ENCODE peak calls at places on chromosomes 6 and 20, in six cellular contexts. One of them, this sample, is unnamed.

GRCh38 chr6:30819287-30819917 is 64.9 kb upstream of the DDR1 start:
- DNase-seq in SJSA1: no peak
- DNase-seq in HTR-8/SVneo: no peak
- DNase-seq in cardiac muscle cell: no peak
- DNase-seq in NCI-H2029 treated with DMSO at 0.1 percent for 48 hours: no peak
- DNase-seq in stimulated activated naive CD8-positive, alpha-beta T cell treated with anti-CD3 and anti-CD28 coated beads, Interleukin-15, amount 100 ng/mL, for 72 hours: peak; percentile 62
- DNase-seq in this sample: peak; percentile 23

GRCh38 chr6:67131827-67132226 is 1424.8 kb upstream of the EYS start:
- DNase-seq in stimulated activated naive CD8-positive, alpha-beta T cell treated with anti-CD3 and anti-CD28 coated beads, Interleukin-15, amount 100 ng/mL, for 72 hours: no peak
- DNase-seq in NCI-H2029 treated with DMSO at 0.1 percent for 48 hours: no peak
- DNase-seq in SJSA1: no peak
- DNase-seq in HTR-8/SVneo: no peak
- DNase-seq in cardiac muscle cell: peak; percentile 1
- DNase-seq in this sample: no peak

GRCh38 chr6:5995705-5996686 is 10.7 kb downstream of the NRN1 start:
- DNase-seq in NCI-H2029 treated with DMSO at 0.1 percent for 48 hours: no peak
- DNase-seq in SJSA1: peak; percentile 89
- DNase-seq in HTR-8/SVneo: peak; percentile 71
- DNase-seq in stimulated activated naive CD8-positive, alpha-beta T cell treated with anti-CD3 and anti-CD28 coated beads, Interleukin-15, amount 100 ng/mL, for 72 hours: no peak
- DNase-seq in cardiac muscle cell: no peak
- DNase-seq in this sample: peak; percentile 79

GRCh38 chr6:21992178-21992967 is 304.5 kb downstream of the PRL start:
- DNase-seq in NCI-H2029 treated with DMSO at 0.1 percent for 48 hours: no peak
- DNase-seq in HTR-8/SVneo: peak; percentile 53
- DNase-seq in cardiac muscle cell: peak; percentile 75
- DNase-seq in stimulated activated naive CD8-positive, alpha-beta T cell treated with anti-CD3 and anti-CD28 coated beads, Interleukin-15, amount 100 ng/mL, for 72 hours: no peak
- DNase-seq in SJSA1: peak; percentile 48
- DNase-seq in this sample: peak; percentile 89

GRCh38 chr20:2156666-2157624 is 55.3 kb downstream of the STK35 start:
- DNase-seq in stimulated activated naive CD8-positive, alpha-beta T cell treated with anti-CD3 and anti-CD28 coated beads, Interleukin-15, amount 100 ng/mL, for 72 hours: no peak
- DNase-seq in HTR-8/SVneo: no peak
- DNase-seq in cardiac muscle cell: no peak
- DNase-seq in NCI-H2029 treated with DMSO at 0.1 percent for 48 hours: no peak
- DNase-seq in SJSA1: no peak
- DNase-seq in this sample: peak; percentile 39

GRCh38 chr6:49693512-49693911 is 19.8 kb downstream of the CRISP2 start:
- DNase-seq in stimulated activated naive CD8-positive, alpha-beta T cell treated with anti-CD3 and anti-CD28 coated beads, Interleukin-15, amount 100 ng/mL, for 72 hours: no peak
- DNase-seq in SJSA1: no peak
- DNase-seq in HTR-8/SVneo: no peak
- DNase-seq in cardiac muscle cell: no peak
- DNase-seq in NCI-H2029 treated with DMSO at 0.1 percent for 48 hours: no peak
- DNase-seq in this sample: no peak

GRCh38 chr6:85394853-85395538 is 54.9 kb upstream of the NT5E start:
- DNase-seq in cardiac muscle cell: peak; percentile 65
- DNase-seq in stimulated activated naive CD8-positive, alpha-beta T cell treated with anti-CD3 and anti-CD28 coated beads, Interleukin-15, amount 100 ng/mL, for 72 hours: no peak
- DNase-seq in HTR-8/SVneo: no peak
- DNase-seq in SJSA1: no peak
- DNase-seq in NCI-H2029 treated with DMSO at 0.1 percent for 48 hours: no peak
- DNase-seq in this sample: no peak

GRCh38 chr20:56391596-56392281 is at the start of gene AURKA:
- DNase-seq in HTR-8/SVneo: no peak
- DNase-seq in stimulated activated naive CD8-positive, alpha-beta T cell treated with anti-CD3 and anti-CD28 coated beads, Interleukin-15, amount 100 ng/mL, for 72 hours: no peak
- DNase-seq in SJSA1: no peak
- DNase-seq in NCI-H2029 treated with DMSO at 0.1 percent for 48 hours: no peak
- DNase-seq in cardiac muscle cell: no peak
- DNase-seq in this sample: peak; percentile 30

GRCh38 chr6:132062626-132063025 is 111.5 kb upstream of the CCN2 start:
- DNase-seq in HTR-8/SVneo: no peak
- DNase-seq in NCI-H2029 treated with DMSO at 0.1 percent for 48 hours: no peak
- DNase-seq in cardiac muscle cell: no peak
- DNase-seq in stimulated activated naive CD8-positive, alpha-beta T cell treated with anti-CD3 and anti-CD28 coated beads, Interleukin-15, amount 100 ng/mL, for 72 hours: no peak
- DNase-seq in SJSA1: no peak
- DNase-seq in this sample: peak; percentile 30

GRCh38 chr6:38213275-38213674 is 393.7 kb downstream of the ZFAND3 start:
- DNase-seq in HTR-8/SVneo: no peak
- DNase-seq in NCI-H2029 treated with DMSO at 0.1 percent for 48 hours: no peak
- DNase-seq in stimulated activated naive CD8-positive, alpha-beta T cell treated with anti-CD3 and anti-CD28 coated beads, Interleukin-15, amount 100 ng/mL, for 72 hours: no peak
- DNase-seq in cardiac muscle cell: peak; percentile 22
- DNase-seq in SJSA1: no peak
- DNase-seq in this sample: peak; percentile 56

GRCh38 chr20:46202758-46203509 is 84.8 kb downstream of the CD40 start:
- DNase-seq in stimulated activated naive CD8-positive, alpha-beta T cell treated with anti-CD3 and anti-CD28 coated beads, Interleukin-15, amount 100 ng/mL, for 72 hours: no peak
- DNase-seq in HTR-8/SVneo: no peak
- DNase-seq in cardiac muscle cell: peak; percentile 54
- DNase-seq in SJSA1: no peak
- DNase-seq in NCI-H2029 treated with DMSO at 0.1 percent for 48 hours: peak; percentile 34
- DNase-seq in this sample: no peak

GRCh38 chr20:32333988-32334885 is 23.9 kb upstream of the ASXL1 start:
- DNase-seq in NCI-H2029 treated with DMSO at 0.1 percent for 48 hours: peak; percentile 46
- DNase-seq in HTR-8/SVneo: no peak
- DNase-seq in SJSA1: no peak
- DNase-seq in stimulated activated naive CD8-positive, alpha-beta T cell treated with anti-CD3 and anti-CD28 coated beads, Interleukin-15, amount 100 ng/mL, for 72 hours: peak; percentile 34
- DNase-seq in cardiac muscle cell: peak; percentile 80
- DNase-seq in this sample: no peak

GRCh38 chr6:98146656-98147055 is 687.7 kb upstream of the POU3F2 start:
- DNase-seq in SJSA1: no peak
- DNase-seq in stimulated activated naive CD8-positive, alpha-beta T cell treated with anti-CD3 and anti-CD28 coated beads, Interleukin-15, amount 100 ng/mL, for 72 hours: no peak
- DNase-seq in cardiac muscle cell: no peak
- DNase-seq in HTR-8/SVneo: no peak
- DNase-seq in NCI-H2029 treated with DMSO at 0.1 percent for 48 hours: no peak
- DNase-seq in this sample: no peak

GRCh38 chr6:152232494-152233151 is 404.5 kb downstream of the SYNE1 start:
- DNase-seq in cardiac muscle cell: peak; percentile 85
- DNase-seq in NCI-H2029 treated with DMSO at 0.1 percent for 48 hours: no peak
- DNase-seq in HTR-8/SVneo: no peak
- DNase-seq in stimulated activated naive CD8-positive, alpha-beta T cell treated with anti-CD3 and anti-CD28 coated beads, Interleukin-15, amount 100 ng/mL, for 72 hours: peak; percentile 29
- DNase-seq in SJSA1: no peak
- DNase-seq in this sample: no peak

GRCh38 chr6:31037692-31038091 is 27.4 kb downstream of the MUC22 start:
- DNase-seq in NCI-H2029 treated with DMSO at 0.1 percent for 48 hours: no peak
- DNase-seq in HTR-8/SVneo: peak; percentile 22
- DNase-seq in SJSA1: no peak
- DNase-seq in cardiac muscle cell: no peak
- DNase-seq in stimulated activated naive CD8-positive, alpha-beta T cell treated with anti-CD3 and anti-CD28 coated beads, Interleukin-15, amount 100 ng/mL, for 72 hours: no peak
- DNase-seq in this sample: peak; percentile 24

GRCh38 chr20:1595333-1595732 is 24.5 kb downstream of the SIRPB1 start:
- DNase-seq in SJSA1: no peak
- DNase-seq in cardiac muscle cell: no peak
- DNase-seq in HTR-8/SVneo: no peak
- DNase-seq in NCI-H2029 treated with DMSO at 0.1 percent for 48 hours: no peak
- DNase-seq in stimulated activated naive CD8-positive, alpha-beta T cell treated with anti-CD3 and anti-CD28 coated beads, Interleukin-15, amount 100 ng/mL, for 72 hours: no peak
- DNase-seq in this sample: no peak

GRCh38 chr20:37223053-37223452 is 38.6 kb downstream of the GHRH start:
- DNase-seq in stimulated activated naive CD8-positive, alpha-beta T cell treated with anti-CD3 and anti-CD28 coated beads, Interleukin-15, amount 100 ng/mL, for 72 hours: no peak
- DNase-seq in cardiac muscle cell: peak; percentile 92
- DNase-seq in NCI-H2029 treated with DMSO at 0.1 percent for 48 hours: peak; percentile 2
- DNase-seq in SJSA1: no peak
- DNase-seq in HTR-8/SVneo: no peak
- DNase-seq in this sample: peak; percentile 84

GRCh38 chr20:47888351-47888750 is 103.1 kb upstream of the SULF2 start:
- DNase-seq in HTR-8/SVneo: no peak
- DNase-seq in stimulated activated naive CD8-positive, alpha-beta T cell treated with anti-CD3 and anti-CD28 coated beads, Interleukin-15, amount 100 ng/mL, for 72 hours: no peak
- DNase-seq in SJSA1: no peak
- DNase-seq in NCI-H2029 treated with DMSO at 0.1 percent for 48 hours: no peak
- DNase-seq in cardiac muscle cell: no peak
- DNase-seq in this sample: no peak

GRCh38 chr20:12660918-12661317 is 347.9 kb upstream of the SPTLC3 start:
- DNase-seq in HTR-8/SVneo: no peak
- DNase-seq in cardiac muscle cell: no peak
- DNase-seq in SJSA1: no peak
- DNase-seq in NCI-H2029 treated with DMSO at 0.1 percent for 48 hours: no peak
- DNase-seq in stimulated activated naive CD8-positive, alpha-beta T cell treated with anti-CD3 and anti-CD28 coated beads, Interleukin-15, amount 100 ng/mL, for 72 hours: no peak
- DNase-seq in this sample: no peak

GRCh38 chr6:26183581-26184408 is 96.6 kb downstream of the HFE start:
- DNase-seq in cardiac muscle cell: peak; percentile 93
- DNase-seq in stimulated activated naive CD8-positive, alpha-beta T cell treated with anti-CD3 and anti-CD28 coated beads, Interleukin-15, amount 100 ng/mL, for 72 hours: peak; percentile 87
- DNase-seq in NCI-H2029 treated with DMSO at 0.1 percent for 48 hours: peak; percentile 88
- DNase-seq in HTR-8/SVneo: no peak
- DNase-seq in SJSA1: no peak
- DNase-seq in this sample: no peak

GRCh38 chr6:147077251-147077650 is 127.0 kb upstream of the STXBP5 start:
- DNase-seq in cardiac muscle cell: no peak
- DNase-seq in NCI-H2029 treated with DMSO at 0.1 percent for 48 hours: peak; percentile 48
- DNase-seq in HTR-8/SVneo: no peak
- DNase-seq in stimulated activated naive CD8-positive, alpha-beta T cell treated with anti-CD3 and anti-CD28 coated beads, Interleukin-15, amount 100 ng/mL, for 72 hours: no peak
- DNase-seq in SJSA1: no peak
- DNase-seq in this sample: no peak

GRCh38 chr6:15400572-15401004 is 154.7 kb downstream of the JARID2 start:
- DNase-seq in NCI-H2029 treated with DMSO at 0.1 percent for 48 hours: peak; percentile 88
- DNase-seq in cardiac muscle cell: peak; percentile 62
- DNase-seq in HTR-8/SVneo: no peak
- DNase-seq in stimulated activated naive CD8-positive, alpha-beta T cell treated with anti-CD3 and anti-CD28 coated beads, Interleukin-15, amount 100 ng/mL, for 72 hours: no peak
- DNase-seq in SJSA1: no peak
- DNase-seq in this sample: peak; percentile 15

GRCh38 chr6:79127660-79128059 is 49.6 kb upstream of the PHIP start:
- DNase-seq in HTR-8/SVneo: no peak
- DNase-seq in NCI-H2029 treated with DMSO at 0.1 percent for 48 hours: no peak
- DNase-seq in SJSA1: no peak
- DNase-seq in stimulated activated naive CD8-positive, alpha-beta T cell treated with anti-CD3 and anti-CD28 coated beads, Interleukin-15, amount 100 ng/mL, for 72 hours: no peak
- DNase-seq in cardiac muscle cell: no peak
- DNase-seq in this sample: no peak

GRCh38 chr6:31725502-31726350 is 2.6 kb downstream of the MPIG6B start:
- DNase-seq in HTR-8/SVneo: no peak
- DNase-seq in SJSA1: no peak
- DNase-seq in stimulated activated naive CD8-positive, alpha-beta T cell treated with anti-CD3 and anti-CD28 coated beads, Interleukin-15, amount 100 ng/mL, for 72 hours: no peak
- DNase-seq in cardiac muscle cell: peak; percentile 75
- DNase-seq in NCI-H2029 treated with DMSO at 0.1 percent for 48 hours: no peak
- DNase-seq in this sample: no peak

GRCh38 chr20:17848649-17849048 is 119.9 kb downstream of the SNX5 start:
- DNase-seq in SJSA1: no peak
- DNase-seq in NCI-H2029 treated with DMSO at 0.1 percent for 48 hours: no peak
- DNase-seq in stimulated activated naive CD8-positive, alpha-beta T cell treated with anti-CD3 and anti-CD28 coated beads, Interleukin-15, amount 100 ng/mL, for 72 hours: no peak
- DNase-seq in cardiac muscle cell: no peak
- DNase-seq in HTR-8/SVneo: no peak
- DNase-seq in this sample: no peak

GRCh38 chr20:41392871-41393704 is 26.5 kb upstream of the EMILIN3 start:
- DNase-seq in stimulated activated naive CD8-positive, alpha-beta T cell treated with anti-CD3 and anti-CD28 coated beads, Interleukin-15, amount 100 ng/mL, for 72 hours: no peak
- DNase-seq in cardiac muscle cell: peak; percentile 53
- DNase-seq in NCI-H2029 treated with DMSO at 0.1 percent for 48 hours: no peak
- DNase-seq in SJSA1: no peak
- DNase-seq in HTR-8/SVneo: no peak
- DNase-seq in this sample: peak; percentile 66

GRCh38 chr20:2010533-2010932 is 16.7 kb upstream of the PDYN start:
- DNase-seq in HTR-8/SVneo: no peak
- DNase-seq in cardiac muscle cell: no peak
- DNase-seq in NCI-H2029 treated with DMSO at 0.1 percent for 48 hours: no peak
- DNase-seq in SJSA1: no peak
- DNase-seq in stimulated activated naive CD8-positive, alpha-beta T cell treated with anti-CD3 and anti-CD28 coated beads, Interleukin-15, amount 100 ng/mL, for 72 hours: no peak
- DNase-seq in this sample: no peak

GRCh38 chr6:107460074-107460631 is 789 bp upstream of the PDSS2 start:
- DNase-seq in NCI-H2029 treated with DMSO at 0.1 percent for 48 hours: peak; percentile 45
- DNase-seq in SJSA1: no peak
- DNase-seq in stimulated activated naive CD8-positive, alpha-beta T cell treated with anti-CD3 and anti-CD28 coated beads, Interleukin-15, amount 100 ng/mL, for 72 hours: no peak
- DNase-seq in HTR-8/SVneo: no peak
- DNase-seq in cardiac muscle cell: peak; percentile 45
- DNase-seq in this sample: no peak

GRCh38 chr20:48052492-48052870 is 267.2 kb upstream of the SULF2 start:
- DNase-seq in cardiac muscle cell: peak; percentile 55
- DNase-seq in SJSA1: peak; percentile 54
- DNase-seq in stimulated activated naive CD8-positive, alpha-beta T cell treated with anti-CD3 and anti-CD28 coated beads, Interleukin-15, amount 100 ng/mL, for 72 hours: no peak
- DNase-seq in HTR-8/SVneo: no peak
- DNase-seq in NCI-H2029 treated with DMSO at 0.1 percent for 48 hours: no peak
- DNase-seq in this sample: peak; percentile 87

GRCh38 chr20:2946988-2947961 is 74.0 kb downstream of the PTPRA start:
- DNase-seq in NCI-H2029 treated with DMSO at 0.1 percent for 48 hours: no peak
- DNase-seq in stimulated activated naive CD8-positive, alpha-beta T cell treated with anti-CD3 and anti-CD28 coated beads, Interleukin-15, amount 100 ng/mL, for 72 hours: no peak
- DNase-seq in HTR-8/SVneo: no peak
- DNase-seq in SJSA1: no peak
- DNase-seq in cardiac muscle cell: peak; percentile 93
- DNase-seq in this sample: peak; percentile 40

GRCh38 chr6:44035621-44036020 is 91.6 kb downstream of the MRPL14 start:
- DNase-seq in NCI-H2029 treated with DMSO at 0.1 percent for 48 hours: no peak
- DNase-seq in SJSA1: no peak
- DNase-seq in stimulated activated naive CD8-positive, alpha-beta T cell treated with anti-CD3 and anti-CD28 coated beads, Interleukin-15, amount 100 ng/mL, for 72 hours: no peak
- DNase-seq in cardiac muscle cell: peak; percentile 42
- DNase-seq in HTR-8/SVneo: no peak
- DNase-seq in this sample: peak; percentile 74

GRCh38 chr6:38702471-38703397 is at the start of gene GLO1:
- DNase-seq in stimulated activated naive CD8-positive, alpha-beta T cell treated with anti-CD3 and anti-CD28 coated beads, Interleukin-15, amount 100 ng/mL, for 72 hours: peak; percentile 97
- DNase-seq in SJSA1: peak; percentile 97
- DNase-seq in cardiac muscle cell: peak; percentile 99
- DNase-seq in HTR-8/SVneo: peak; percentile 99
- DNase-seq in NCI-H2029 treated with DMSO at 0.1 percent for 48 hours: peak; percentile 85
- DNase-seq in this sample: peak; percentile 98

GRCh38 chr6:4640139-4640538 is 136.1 kb upstream of the CDYL start:
- DNase-seq in stimulated activated naive CD8-positive, alpha-beta T cell treated with anti-CD3 and anti-CD28 coated beads, Interleukin-15, amount 100 ng/mL, for 72 hours: no peak
- DNase-seq in SJSA1: no peak
- DNase-seq in cardiac muscle cell: no peak
- DNase-seq in HTR-8/SVneo: no peak
- DNase-seq in NCI-H2029 treated with DMSO at 0.1 percent for 48 hours: no peak
- DNase-seq in this sample: no peak

GRCh38 chr6:28211840-28212509 is 13.1 kb upstream of the ZSCAN9 start:
- DNase-seq in stimulated activated naive CD8-positive, alpha-beta T cell treated with anti-CD3 and anti-CD28 coated beads, Interleukin-15, amount 100 ng/mL, for 72 hours: peak; percentile 47
- DNase-seq in HTR-8/SVneo: no peak
- DNase-seq in cardiac muscle cell: no peak
- DNase-seq in NCI-H2029 treated with DMSO at 0.1 percent for 48 hours: no peak
- DNase-seq in SJSA1: no peak
- DNase-seq in this sample: peak; percentile 7

This sample was measured in RPMI7951.